ENCODE peak calls at places on chromosomes 12 and 14, in four cellular contexts. E, F, A and M are unnamed samples.

GRCh38 chr12:101793401-101793800 is 37.4 kb downstream of the GNPTAB start:
- DNase-seq in A (no peak), E (no peak), F (no peak), M (no peak)

GRCh38 chr12:41962171-41962572 is 182.5 kb downstream of the GXYLT1 start:
- DNase-seq in F (no peak), A (no peak), E (no peak), M (no peak)

GRCh38 chr14:21039059-21039422 is 3.1 kb upstream of the RNASE7 start:
- DNase-seq in F (peak; percentile 73), E (no peak), A (no peak), M (no peak)

GRCh38 chr14:57871487-57872080 is 5.7 kb upstream of the SLC35F4 start:
- DNase-seq in A (peak; percentile 7), F (peak; percentile 26), E (peak; percentile 18), M (peak; percentile 35)

GRCh38 chr12:3077572-3078081 is 448 bp downstream of the TSPAN9 start:
- DNase-seq in E (no peak), A (no peak), F (no peak), M (no peak)

GRCh38 chr12:64666054-64666914 is 56.0 kb downstream of the RASSF3 start:
- DNase-seq in A (no peak), F (peak; percentile 43), E (no peak), M (no peak)

GRCh38 chr14:34966413-34966812 is 16.4 kb upstream of the SRP54 start:
- DNase-seq in E (no peak), F (no peak), A (no peak), M (no peak)

GRCh38 chr14:70013269-70013873 is 134.2 kb downstream of the SMOC1 start:
- DNase-seq in F (peak; percentile 41), A (peak; percentile 56), E (peak; percentile 32), M (peak; percentile 23)

GRCh38 chr14:78029471-78030372 is 140.5 kb upstream of the NRXN3 start:
- DNase-seq in A (peak; percentile 11), F (no peak), E (peak; percentile 60), M (no peak)

GRCh38 chr14:20662968-20663731 is 21.2 kb upstream of the RNASE4 start:
- DNase-seq in F (peak; percentile 76), A (peak; percentile 38), E (no peak), M (peak; percentile 92)

GRCh38 chr12:25208554-25208953 is 13.5 kb downstream of the ETFRF1 start:
- DNase-seq in A (no peak), E (no peak), F (peak; percentile 58), M (no peak)

GRCh38 chr12:93080994-93081809 is 152.1 kb upstream of the EEA1 start:
- DNase-seq in E (peak; percentile 83), A (no peak), F (peak; percentile 74), M (no peak)

GRCh38 chr12:91986084-91986483 is 159.6 kb downstream of the BTG1 start:
- DNase-seq in A (no peak), F (peak; percentile 10), E (no peak), M (no peak)

GRCh38 chr14:77830692-77831091 is 30.8 kb downstream of the ADCK1 start:
- DNase-seq in A (no peak), F (peak; percentile 7), E (no peak), M (no peak)

GRCh38 chr14:68468437-68469207 is 324.2 kb downstream of the ZFP36L1 start:
- DNase-seq in F (no peak), E (no peak), A (no peak), M (no peak)

GRCh38 chr14:92991536-92991935 is 68.6 kb downstream of the CHGA start:
- DNase-seq in F (no peak), E (no peak), A (no peak), M (no peak)

GRCh38 chr12:105270671-105271255 is 34.8 kb upstream of the APPL2 start:
- DNase-seq in E (no peak), A (no peak), F (no peak), M (no peak)

GRCh38 chr12:23005387-23005786 is 380.4 kb downstream of the ETNK1 start:
- DNase-seq in E (no peak), F (no peak), A (no peak), M (no peak)

GRCh38 chr14:72742682-72743195 is 151.2 kb downstream of the DPF3 start:
- DNase-seq in A (no peak), E (no peak), F (no peak), M (no peak)

GRCh38 chr14:76917759-76918175 is 91.6 kb downstream of the LRRC74A start:
- DNase-seq in A (no peak), E (no peak), F (no peak), M (no peak)

GRCh38 chr12:58242803-58243628 is 301.6 kb downstream of the ATP23 start:
- DNase-seq in F (no peak), A (no peak), E (peak; percentile 23), M (no peak)

GRCh38 chr14:24196071-24197061 is 1.1 kb upstream of the TM9SF1 start:
- DNase-seq in A (no peak), E (no peak), F (peak; percentile 67), M (no peak)

GRCh38 chr12:95412826-95413311 is 61.1 kb upstream of the METAP2 start:
- DNase-seq in E (no peak), F (no peak), A (no peak), M (peak; percentile 23)

GRCh38 chr12:29153231-29153630 is 4.2 kb downstream of the FAR2 start:
- DNase-seq in E (peak; percentile 69), F (no peak), A (no peak), M (no peak)

GRCh38 chr12:124680863-124681778 is 113.7 kb upstream of the NCOR2 start:
- DNase-seq in A (peak; percentile 65), F (peak; percentile 80), E (peak; percentile 76), M (peak; percentile 79)
- TF ChIP-seq ZNF274 in A (no peak), F (no peak), E (no peak), M (no peak)

GRCh38 chr12:56237552-56237951 is 7.7 kb downstream of the SLC39A5 start:
- DNase-seq in F (no peak), A (no peak), E (no peak), M (no peak)
- TF ChIP-seq ZNF274 in F (no peak), A (no peak), E (no peak), M (no peak)

DNA sequence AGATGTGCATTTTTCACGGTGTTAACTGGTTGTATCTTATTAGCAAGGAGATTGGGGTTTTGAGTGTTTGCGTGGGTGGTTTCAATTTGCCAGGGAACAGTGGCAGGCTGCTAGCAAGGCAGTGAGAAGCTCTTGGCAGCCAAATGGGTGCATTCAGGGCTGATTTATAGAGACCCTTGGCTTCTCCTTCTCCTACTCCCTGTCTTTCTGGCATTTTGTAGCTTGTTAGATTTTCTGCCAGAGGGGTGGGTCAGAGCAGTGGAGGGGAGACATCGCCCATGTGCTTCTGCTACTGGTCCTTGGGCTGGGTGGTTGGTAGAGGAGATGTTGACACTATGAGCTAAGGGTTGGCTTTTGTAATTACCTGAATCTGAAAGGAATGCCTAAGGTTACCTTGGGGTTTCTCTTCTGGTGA is 9.6 kb downstream of the CALM1 start:
- DNase-seq in F (no peak), A (no peak), E (no peak), M (no peak)
- TF ChIP-seq ZNF274 in F (no peak), A (no peak), E (no peak), M (no peak)

GRCh38 chr12:90028620-90029051 is 320.0 kb upstream of the ATP2B1 start:
- DNase-seq in A (no peak), E (no peak), F (no peak), M (no peak)
- TF ChIP-seq ZNF274 in A (no peak), E (no peak), F (no peak), M (no peak)

GRCh38 chr12:71469235-71469873 is 29.8 kb downstream of the LGR5 start:
- DNase-seq in F (peak; percentile 55), E (no peak), A (peak; percentile 11), M (peak; percentile 44)

GRCh38 chr12:71476513-71476912 is 36.9 kb downstream of the LGR5 start:
- DNase-seq in F (no peak), E (no peak), A (no peak), M (no peak)

GRCh38 chr12:71477046-71477445 is 37.4 kb downstream of the LGR5 start:
- DNase-seq in A (no peak), E (no peak), F (no peak), M (no peak)

GRCh38 chr12:71475280-71475679 is 35.7 kb downstream of the LGR5 start:
- DNase-seq in E (no peak), A (no peak), F (no peak), M (no peak)

DNA sequence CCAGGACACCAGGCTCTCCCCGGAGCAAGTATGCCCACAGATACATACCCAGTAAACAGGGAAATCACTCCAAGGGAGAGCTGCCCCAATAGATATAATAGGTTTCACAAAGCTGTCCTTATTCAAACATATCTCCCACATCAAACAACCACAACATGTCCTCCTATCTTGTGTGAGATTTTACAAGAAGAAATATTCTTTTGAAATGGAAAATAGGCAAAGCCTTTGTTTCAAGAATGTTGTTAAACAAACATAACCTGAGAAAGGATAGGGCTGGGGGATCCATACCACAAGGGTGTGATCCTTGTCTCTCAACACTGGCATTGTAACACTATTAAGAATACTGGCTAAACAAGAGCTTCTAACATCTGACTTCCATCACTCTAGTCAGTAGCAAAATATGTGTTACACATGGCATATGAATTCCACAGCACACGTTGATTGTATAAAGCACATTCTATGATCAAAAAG is 32.9 kb downstream of the LGR5 start:
- DNase-seq in E (no peak), A (no peak), F (peak; percentile 82), M (no peak)
- TF ChIP-seq ZNF274 in E (no peak), A (no peak), F (no peak), M (no peak)

DNA sequence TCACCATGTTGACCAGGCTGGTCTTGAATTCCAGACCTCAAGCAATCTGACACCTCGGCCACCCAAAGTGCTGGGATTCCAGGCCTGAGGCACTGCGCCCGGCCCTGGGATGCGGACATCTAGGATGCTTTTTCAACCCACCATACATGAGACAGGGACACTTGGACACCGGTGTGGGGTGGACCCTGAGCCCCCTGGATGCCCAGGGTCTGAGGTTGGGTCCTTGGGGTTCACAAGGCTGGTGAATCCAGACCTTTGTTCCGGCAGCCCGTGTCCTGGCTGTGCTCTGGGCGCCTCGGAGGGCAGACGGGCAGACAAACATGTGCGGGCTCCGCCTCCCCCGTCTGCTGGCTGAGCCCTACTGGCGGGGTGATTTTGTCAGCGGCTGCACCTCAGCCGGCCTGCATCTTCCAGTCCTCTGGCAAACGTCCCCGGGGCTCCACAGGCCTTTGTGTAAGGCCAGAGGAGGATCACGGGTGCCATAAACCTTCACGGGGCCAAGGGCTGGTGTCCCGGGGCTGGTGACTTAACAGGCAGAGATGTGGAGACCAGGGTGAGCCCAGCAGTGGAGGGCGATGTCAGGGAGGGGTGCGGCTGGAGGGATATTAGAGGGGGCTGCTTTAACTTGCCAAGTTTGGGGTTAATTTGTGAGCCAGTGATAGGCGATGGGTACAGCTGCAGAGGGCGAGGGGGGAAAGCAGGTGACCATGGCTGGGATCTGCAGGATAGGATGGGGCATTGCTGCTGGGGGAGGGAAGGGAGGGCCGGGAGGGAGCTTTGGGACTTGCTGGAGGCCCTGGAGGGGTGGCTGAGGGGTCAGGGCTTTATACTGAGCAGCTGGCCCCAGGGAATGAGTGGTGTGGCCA is 5.8 kb downstream of the ASPG start:
- DNase-seq in A (no peak), E (no peak), F (no peak), M (no peak)
- TF ChIP-seq ZNF274 in A (no peak), E (no peak), F (no peak), M (no peak)

GRCh38 chr14:64561631-64562030 is 11.9 kb downstream of the PPP1R36 start:
- DNase-seq in E (no peak), F (no peak), A (no peak), M (no peak)
- TF ChIP-seq ZNF274 in E (no peak), F (no peak), A (no peak), M (no peak)